ENCODE peak calls at places on chromosomes 5 and 9, in six cellular contexts. G, X, J, I, V and H are unnamed samples.

GRCh38 chr5:159764283-159764927 is 151.9 kb upstream of the ADRA1B start:
- DNase-seq in G (peak; percentile 85), X (peak; percentile 97), J (peak; percentile 88), I (no peak), V (peak; percentile 85), H (no peak)

GRCh38 chr9:20402273-20402875 is 219.9 kb downstream of the MLLT3 start:
- DNase-seq in G (no peak), X (peak; percentile 4), J (peak; percentile 9), I (no peak), V (no peak), H (no peak)

GRCh38 chr9:6567140-6567591 is 78.4 kb downstream of the GLDC start:
- DNase-seq in G (peak; percentile 97), X (peak; percentile 92), J (peak; percentile 98), I (peak; percentile 3), V (peak; percentile 73), H (no peak)

GRCh38 chr5:87243161-87243877 is 24.4 kb upstream of the RASA1 start:
- DNase-seq in G (peak; percentile 91), X (peak; percentile 77), J (peak; percentile 90), I (no peak), V (no peak), H (no peak)

GRCh38 chr9:33154368-33154767 is 12.8 kb downstream of the B4GALT1 start:
- DNase-seq in G (no peak), X (no peak), J (no peak), I (no peak), V (no peak), H (no peak)

GRCh38 chr9:137297966-137298365 is 4.1 kb downstream of the NRARP start:
- DNase-seq in G (no peak), X (no peak), J (no peak), I (no peak), V (no peak), H (no peak)

GRCh38 chr9:1709347-1709746 is 305.8 kb upstream of the SMARCA2 start:
- DNase-seq in G (peak; percentile 51), X (no peak), J (peak; percentile 9), I (no peak), V (no peak), H (no peak)

GRCh38 chr5:180605554-180606214 is 14.4 kb upstream of the SCGB3A1 start:
- DNase-seq in G (peak; percentile 57), X (peak; percentile 68), J (peak; percentile 75), I (no peak), V (no peak), H (peak; percentile 49)

GRCh38 chr5:126390056-126390455 is 33.2 kb upstream of the GRAMD2B start:
- DNase-seq in G (no peak), X (no peak), J (no peak), I (no peak), V (no peak), H (no peak)

GRCh38 chr9:120974921-120975320 is 48.3 kb upstream of the TRAF1 start:
- DNase-seq in G (no peak), X (no peak), J (no peak), I (no peak), V (no peak), H (no peak)

GRCh38 chr5:39137391-39138181 is 63.4 kb upstream of the RICTOR start:
- DNase-seq in G (peak; percentile 8), X (no peak), J (no peak), I (no peak), V (no peak), H (no peak)

GRCh38 chr9:10008101-10008799 is 604.6 kb downstream of the PTPRD start:
- DNase-seq in G (no peak), X (no peak), J (no peak), I (no peak), V (no peak), H (no peak)

GRCh38 chr9:73042155-73042554 is 89.3 kb upstream of the ALDH1A1 start:
- DNase-seq in G (peak; percentile 52), X (peak; percentile 38), J (no peak), I (no peak), V (no peak), H (no peak)

GRCh38 chr5:1461396-1461795 is 16.2 kb upstream of the SLC6A3 start:
- DNase-seq in G (no peak), X (no peak), J (no peak), I (no peak), V (no peak), H (no peak)

GRCh38 chr9:91117959-91118651 is 243.6 kb downstream of the AUH start:
- DNase-seq in G (peak; percentile 62), X (peak; percentile 92), J (peak; percentile 77), I (peak; percentile 31), V (peak; percentile 89), H (peak; percentile 89)

GRCh38 chr5:151086905-151087360 is 6.1 kb upstream of the TNIP1 start:
- DNase-seq in G (no peak), X (no peak), J (peak; percentile 56), I (no peak), V (no peak), H (no peak)

GRCh38 chr9:16637938-16638337 is 232.5 kb downstream of the BNC2 start:
- DNase-seq in G (no peak), X (peak; percentile 47), J (no peak), I (no peak), V (no peak), H (no peak)

GRCh38 chr5:74232281-74232680 is 408.2 kb downstream of the ENC1 start:
- DNase-seq in G (peak; percentile 97), X (peak; percentile 36), J (peak; percentile 92), I (no peak), V (peak; percentile 77), H (no peak)

GRCh38 chr9:76895186-76895585 is 10.7 kb downstream of the PRUNE2 start:
- DNase-seq in G (peak; percentile 28), X (no peak), J (peak; percentile 23), I (no peak), V (peak; percentile 16), H (no peak)

GRCh38 chr9:34976441-34976840 is 13.1 kb upstream of the DNAJB5 start:
- DNase-seq in G (no peak), X (no peak), J (no peak), I (no peak), V (peak; percentile 42), H (no peak)

GRCh38 chr9:135607401-135608293 is 31.7 kb downstream of the GLT6D1 start:
- DNase-seq in G (no peak), X (no peak), J (no peak), I (no peak), V (no peak), H (no peak)

GRCh38 chr5:1749346-1750124 is 50.1 kb downstream of the MRPL36 start:
- DNase-seq in G (no peak), X (no peak), J (no peak), I (no peak), V (peak; percentile 43), H (no peak)

GRCh38 chr9:94639996-94640376 is 668 bp upstream of the FBP1 start:
- DNase-seq in G (no peak), X (no peak), J (no peak), I (no peak), V (no peak), H (no peak)

GRCh38 chr5:72441094-72441723 is 66.0 kb downstream of the ZNF366 start:
- DNase-seq in G (peak; percentile 20), X (no peak), J (peak; percentile 50), I (no peak), V (no peak), H (no peak)

GRCh38 chr5:138282918-138283742 is 8.7 kb upstream of the GFRA3 start:
- DNase-seq in G (peak; percentile 67), X (peak; percentile 83), J (peak; percentile 66), I (no peak), V (peak; percentile 88), H (peak; percentile 50)

GRCh38 chr5:72138943-72139467 is 31.7 kb downstream of the MAP1B start:
- DNase-seq in G (peak; percentile 97), X (peak; percentile 87), J (peak; percentile 97), I (no peak), V (no peak), H (no peak)

GRCh38 chr9:100066539-100066938 is 32.3 kb downstream of the ERP44 start:
- DNase-seq in G (peak; percentile 7), X (peak; percentile 77), J (peak; percentile 54), I (no peak), V (no peak), H (peak; percentile 45)